ENCODE peak calls at places on chromosome 7, in five cellular contexts. I, R, D, E and M are unnamed samples.

GRCh38 chr7:106858618-106859532 is 6.2 kb upstream of the PIK3CG start:
- DNase-seq in I (peak; percentile 74), R (no peak), E (peak; percentile 7), D (peak; percentile 51), M (no peak)

GRCh38 chr7:149729983-149730801 is 43.2 kb downstream of the ZNF467 start:
- DNase-seq in D (no peak), E (no peak), I (peak; percentile 66), R (no peak), M (peak; percentile 64)

GRCh38 chr7:35874881-35875280 is 74.0 kb downstream of the SEPTIN7 start:
- DNase-seq in R (no peak), I (no peak), D (no peak), E (no peak), M (no peak)

GRCh38 chr7:142943706-142944268 is 4.5 kb downstream of the LLCFC1 start:
- DNase-seq in I (no peak), D (no peak), R (peak; percentile 11), E (no peak), M (no peak)

GRCh38 chr7:128910569-128910945 is at the start of gene KCP:
- DNase-seq in D (peak; percentile 38), R (no peak), I (no peak), E (no peak), M (peak; percentile 56)

GRCh38 chr7:601573-602340 is 82.1 kb upstream of the PDGFA start:
- DNase-seq in D (peak; percentile 89), I (peak; percentile 70), R (no peak), E (peak; percentile 49), M (peak; percentile 69)

GRCh38 chr7:31443457-31443856 is 70.4 kb upstream of the ITPRID1 start:
- DNase-seq in D (peak; percentile 59), E (peak; percentile 48), R (no peak), I (no peak), M (no peak)

GRCh38 chr7:6437251-6437650 is 10.5 kb downstream of the DAGLB start:
- DNase-seq in D (no peak), E (no peak), R (no peak), I (no peak), M (no peak)

GRCh38 chr7:119026391-119026790 is 801.9 kb downstream of the ANKRD7 start:
- DNase-seq in E (no peak), I (no peak), R (no peak), D (no peak), M (no peak)

GRCh38 chr7:131827421-131827820 is 271.0 kb upstream of the PODXL start:
- DNase-seq in E (no peak), I (no peak), R (no peak), D (no peak), M (no peak)

GRCh38 chr7:78510580-78511188 is 712.1 kb downstream of the PHTF2 start:
- DNase-seq in E (peak; percentile 49), R (no peak), I (peak; percentile 7), D (no peak), M (no peak)

GRCh38 chr7:3436746-3437145 is 135.7 kb downstream of the SDK1 start:
- DNase-seq in R (no peak), E (peak; percentile 74), D (no peak), I (no peak), M (no peak)

GRCh38 chr7:45865594-45866410 is 7.1 kb downstream of the CCDC201 start:
- DNase-seq in R (no peak), E (no peak), D (no peak), I (no peak), M (no peak)

GRCh38 chr7:1131471-1132265 is 28.3 kb downstream of the ZFAND2A start:
- DNase-seq in R (no peak), D (no peak), E (no peak), I (no peak), M (no peak)

GRCh38 chr7:73809454-73810090 is 21.2 kb upstream of the CLDN4 start:
- DNase-seq in R (peak; percentile 76), D (peak; percentile 89), E (no peak), I (no peak), M (peak; percentile 40)

GRCh38 chr7:102432476-102433318 is 678 bp upstream of the ORAI2 start:
- DNase-seq in R (no peak), I (no peak), D (peak; percentile 67), E (no peak), M (no peak)

GRCh38 chr7:65798111-65799075 is 74.5 kb upstream of the VKORC1L1 start:
- DNase-seq in E (peak; percentile 87), R (no peak), I (no peak), D (no peak), M (no peak)

GRCh38 chr7:20114463-20114862 is 102.7 kb downstream of the MACC1 start:
- DNase-seq in E (no peak), D (peak; percentile 49), R (no peak), I (peak; percentile 7), M (no peak)

GRCh38 chr7:99272476-99273045 is at the start of gene MYH16:
- DNase-seq in D (no peak), E (no peak), R (no peak), I (no peak), M (no peak)

GRCh38 chr7:151244156-151244870 is 4.2 kb downstream of the SMARCD3 start:
- DNase-seq in R (no peak), D (peak; percentile 71), E (peak; percentile 61), I (no peak), M (no peak)

GRCh38 chr7:106125417-106125816 is 13.3 kb upstream of the SYPL1 start:
- DNase-seq in I (no peak), R (no peak), E (no peak), D (no peak), M (no peak)

GRCh38 chr7:26180792-26181198 is 19.8 kb downstream of the HNRNPA2B1 start:
- DNase-seq in E (no peak), I (no peak), D (no peak), R (no peak), M (no peak)

GRCh38 chr7:114823290-114823689 is 98.6 kb upstream of the MDFIC start:
- DNase-seq in D (no peak), I (no peak), R (no peak), E (no peak), M (no peak)

GRCh38 chr7:114819629-114820362 is 102.1 kb upstream of the MDFIC start:
- DNase-seq in R (no peak), D (no peak), E (peak; percentile 44), I (no peak), M (peak; percentile 64)

GRCh38 chr7:114822131-114822530 is 99.8 kb upstream of the MDFIC start:
- DNase-seq in E (no peak), I (no peak), R (no peak), D (no peak), M (no peak)

GRCh38 chr7:114822844-114823243 is 99.0 kb upstream of the MDFIC start:
- DNase-seq in E (no peak), D (no peak), I (no peak), R (no peak), M (no peak)

GRCh38 chr7:114820993-114821945 is 100.6 kb upstream of the MDFIC start:
- DNase-seq in I (no peak), R (no peak), E (no peak), D (no peak), M (no peak)
- H3K4me3 ChIP-seq in I (no peak overlapping the region), R (no peak overlapping the region), E (no peak overlapping the region), D (no peak overlapping the region), M (no peak overlapping the region)

GRCh38 chr7:29146082-29146706 is at the start of gene CPVL:
- DNase-seq in D (peak; percentile 65), I (peak; percentile 79), E (no peak), R (no peak), M (peak; percentile 87)
- TF ChIP-seq POLR2A in D (no peak), I (peak; percentile 55), E (no peak), R (peak; percentile 41), M (peak; percentile 24)

GRCh38 chr7:121192834-121193233 is 136.0 kb upstream of the WNT16 start:
- DNase-seq in R (no peak), I (no peak), D (no peak), E (no peak), M (no peak)
- H3K4me3 ChIP-seq in R (no peak overlapping the region), I (no peak overlapping the region), D (no peak overlapping the region), E (no peak overlapping the region), M (no peak overlapping the region)

GRCh38 chr7:4996696-4997222 is 37.8 kb upstream of the MMD2 start:
- DNase-seq in D (no peak), R (no peak), E (no peak), I (no peak), M (no peak)
- TF ChIP-seq POLR2A in D (no peak), R (no peak), E (no peak), I (no peak), M (no peak)

DNA sequence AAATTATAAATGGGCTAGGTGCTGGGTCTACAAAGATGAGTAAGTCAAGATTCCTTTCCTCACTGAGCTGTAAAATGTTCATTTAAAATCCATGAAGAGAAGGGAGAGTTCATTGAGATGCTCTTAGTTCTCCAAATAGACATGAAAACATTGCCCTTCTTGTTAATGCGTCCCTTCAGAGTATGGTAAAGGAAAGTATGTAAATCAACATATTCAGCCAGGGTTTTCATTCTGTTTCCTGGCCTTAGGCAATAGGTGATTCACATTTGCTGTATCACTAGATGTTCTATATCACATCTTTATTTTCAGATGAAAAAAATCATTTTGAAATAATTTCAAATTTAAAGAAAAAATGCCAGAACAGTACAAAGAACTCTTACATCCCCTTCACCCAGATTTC is 5.4 kb downstream of the ANKIB1 start:
- DNase-seq in E (no peak), R (no peak), D (no peak), I (no peak), M (no peak)
- H3K4me3 ChIP-seq in E (no peak overlapping the region), R (no peak overlapping the region), D (no peak overlapping the region), I (no peak overlapping the region), M (no peak overlapping the region)